ENCODE peak calls at places on chromosomes 4 and X, in six cellular contexts. G is transverse colon, X is G401, U is NCI-H1105, L is SHP77, Y is HS-5. K is an unnamed sample.

GRCh38 chr4:103002551-103002950 is 17.0 kb downstream of the SLC9B1 start:
- DNase-seq in G (no peak), X (no peak), U (no peak), L (no peak), Y (no peak), K (no peak)

GRCh38 chrX:151806967-151807540 is 72.5 kb downstream of the CNGA2 start:
- DNase-seq in G (no peak), X (no peak), U (no peak), L (no peak), Y (no peak), K (no peak)

GRCh38 chr4:113760094-113760851 is 1.3 kb downstream of the CAMK2D start:
- DNase-seq in G (peak), X (peak), U (no peak), L (no peak), Y (no peak), K (no peak)

GRCh38 chr4:184643726-184644125 is 5.5 kb downstream of the CASP3 start:
- DNase-seq in G (no peak), X (no peak), U (no peak), L (no peak), Y (no peak), K (no peak)

GRCh38 chr4:111689214-111689613 is 456.0 kb upstream of the FAM241A start:
- DNase-seq in G (no peak), X (no peak), U (no peak), L (no peak), Y (peak), K (no peak)

GRCh38 chr4:74536557-74536956 is 91.6 kb downstream of the AREG start:
- DNase-seq in G (no peak), X (no peak), U (no peak), L (no peak), Y (no peak), K (no peak)

GRCh38 chrX:128078545-128078944 is 26.3 kb upstream of the ACTRT1 start:
- DNase-seq in G (no peak), X (no peak), U (no peak), L (no peak), Y (no peak), K (no peak)

GRCh38 chr4:16443504-16444088 is 217.3 kb upstream of the TAPT1 start:
- DNase-seq in G (no peak), X (peak), U (peak), L (no peak), Y (no peak), K (no peak)

GRCh38 chr4:6071959-6072720 is 53.9 kb upstream of the C4orf50 start:
- DNase-seq in G (no peak), X (peak), U (peak), L (no peak), Y (no peak), K (no peak)

GRCh38 chrX:22629105-22629725 is 356.5 kb downstream of the CBLL2 start:
- DNase-seq in G (no peak), X (peak), U (no peak), L (no peak), Y (no peak), K (no peak)

GRCh38 chrX:33543757-33544156 is 332.4 kb upstream of the DMD start:
- DNase-seq in G (no peak), X (no peak), U (no peak), L (no peak), Y (no peak), K (no peak)

GRCh38 chr4:3193531-3194203 is 55.3 kb upstream of the MSANTD1 start:
- DNase-seq in G (no peak), X (peak), U (no peak), L (no peak), Y (no peak), K (no peak)

GRCh38 chr4:108247511-108248088 is 78.9 kb upstream of the LEF1 start:
- DNase-seq in G (no peak), X (no peak), U (peak), L (peak), Y (no peak), K (no peak)

GRCh38 chr4:26510334-26510705 is 20.0 kb upstream of the CCKAR start:
- DNase-seq in G (no peak), X (no peak), U (no peak), L (no peak), Y (no peak), K (no peak)

GRCh38 chr4:184292877-184293276 is 75.2 kb upstream of the ENPP6 start:
- DNase-seq in G (no peak), X (no peak), U (no peak), L (no peak), Y (no peak), K (no peak)

GRCh38 chrX:45011131-45011530 is 138.1 kb downstream of the KDM6A start:
- DNase-seq in G (no peak), X (no peak), U (no peak), L (no peak), Y (no peak), K (no peak)

GRCh38 chrX:106302304-106302703 is 134.2 kb downstream of the PWWP3B start:
- DNase-seq in G (no peak), X (no peak), U (no peak), L (no peak), Y (no peak), K (no peak)

GRCh38 chrX:146602246-146602645 is 207.3 kb upstream of the CXorf51B start:
- DNase-seq in G (no peak), X (no peak), U (peak), L (no peak), Y (no peak), K (no peak)

GRCh38 chr4:140719022-140719421 is 37.2 kb downstream of the TBC1D9 start:
- DNase-seq in G (no peak), X (no peak), U (no peak), L (no peak), Y (no peak), K (no peak)

GRCh38 chr4:80182237-80182866 is 15.0 kb upstream of the PRDM8 start:
- DNase-seq in G (no peak), X (no peak), U (no peak), L (no peak), Y (no peak), K (no peak)

GRCh38 chrX:1487401-1487800 is 34.7 kb upstream of the ASMTL start:
- DNase-seq in G (no peak), X (no peak), U (no peak), L (no peak), Y (no peak), K (no peak)

GRCh38 chr4:6113641-6114040 is 86.7 kb downstream of the JAKMIP1 start:
- DNase-seq in G (no peak), X (no peak), U (no peak), L (no peak), Y (no peak), K (no peak)

GRCh38 chr4:7581477-7581876 is 146.7 kb upstream of the PSAPL1 start:
- DNase-seq in G (no peak), X (no peak), U (no peak), L (no peak), Y (no peak), K (no peak)

GRCh38 chrX:7108995-7109634 is 38.4 kb upstream of the STS start:
- DNase-seq in G (no peak), X (no peak), U (no peak), L (no peak), Y (no peak), K (no peak)

GRCh38 chr4:122755675-122756074 is 23.2 kb downstream of the BBS12 start:
- DNase-seq in G (no peak), X (no peak), U (no peak), L (no peak), Y (no peak), K (no peak)

GRCh38 chr4:171651071-171651470 is 162.1 kb upstream of the GALNTL6 start:
- DNase-seq in G (no peak), X (no peak), U (no peak), L (no peak), Y (no peak), K (no peak)

K was measured in activated CD4-positive, CD25-positive, alpha-beta regulatory T cell treated with anti-CD3 and anti-CD28 coated beads, Interleukin-2, amount 50 U/mL, for 16 hours.